ENCODE peak calls at places on chromosomes 3 and 15, in four cellular contexts. Z is SHP77, X is ELF-1, K is Peyer's patch. E is an unnamed sample.

GRCh38 chr3:89419647-89420141 is 312.3 kb downstream of the EPHA3 start:
- DNase-seq in Z (no peak), X (no peak), K (no peak), E (no peak)

GRCh38 chr3:169278667-169279066 is 384.8 kb downstream of the MECOM start:
- DNase-seq in Z (no peak), X (no peak), K (no peak), E (no peak)

GRCh38 chr3:151581046-151581445 is 120.2 kb upstream of the IGSF10 start:
- DNase-seq in Z (no peak), X (no peak), K (no peak), E (peak)

GRCh38 chr3:132445812-132446211 is 28.5 kb downstream of the DNAJC13 start:
- DNase-seq in Z (no peak), X (no peak), K (no peak), E (no peak)

GRCh38 chr15:42344763-42345162 is 14.5 kb upstream of the CAPN3 start:
- DNase-seq in Z (no peak), X (no peak), K (no peak), E (no peak)

GRCh38 chr15:29695486-29696167 is 126.6 kb downstream of the TJP1 start:
- DNase-seq in Z (no peak), X (no peak), K (no peak), E (peak)

GRCh38 chr3:46663611-46664135 is 29.8 kb downstream of the ALS2CL start:
- DNase-seq in Z (no peak), X (peak), K (peak), E (peak)

GRCh38 chr3:99842826-99843589 is 25.3 kb downstream of the CMSS1 start:
- DNase-seq in Z (peak), X (no peak), K (no peak), E (peak)

GRCh38 chr15:70523192-70523591 is 240.2 kb downstream of the UACA start:
- DNase-seq in Z (no peak), X (no peak), K (peak), E (no peak)

GRCh38 chr15:24879492-24879891 is 75.3 kb upstream of the SNRPN start:
- DNase-seq in Z (no peak), X (no peak), K (no peak), E (no peak)

GRCh38 chr15:70833897-70834765 is 19.8 kb downstream of the LARP6 start:
- DNase-seq in Z (no peak), X (peak), K (no peak), E (no peak)

GRCh38 chr3:16338999-16339398 is 74.0 kb downstream of the OXNAD1 start:
- DNase-seq in Z (no peak), X (no peak), K (no peak), E (no peak)

GRCh38 chr15:90221251-90221900 is 12.4 kb downstream of the CIB1 start:
- DNase-seq in Z (peak), X (peak), K (peak), E (peak)

GRCh38 chr3:112472676-112473075 is 26.6 kb downstream of the BTLA start:
- DNase-seq in Z (no peak), X (no peak), K (no peak), E (no peak)

GRCh38 chr3:74539879-74540278 is 74.6 kb downstream of the CNTN3 start:
- DNase-seq in Z (no peak), X (no peak), K (no peak), E (no peak)

GRCh38 chr3:138440596-138440995 is 6.2 kb downstream of the ESYT3 start:
- DNase-seq in Z (no peak), X (no peak), K (no peak), E (no peak)

GRCh38 chr3:139689122-139689521 is 11.3 kb upstream of the NMNAT3 start:
- DNase-seq in Z (no peak), X (peak), K (no peak), E (no peak)

GRCh38 chr15:78702609-78703332 is 61.8 kb upstream of the CHRNB4 start:
- DNase-seq in Z (no peak), X (no peak), K (no peak), E (no peak)

GRCh38 chr3:169460035-169460434 is 203.5 kb downstream of the MECOM start:
- DNase-seq in Z (no peak), X (no peak), K (no peak), E (no peak)

GRCh38 chr3:36688815-36689214 is 75.5 kb downstream of the DCLK3 start:
- DNase-seq in Z (no peak), X (no peak), K (no peak), E (peak)

GRCh38 chr3:105584351-105584790 is 217.7 kb downstream of the ALCAM start:
- DNase-seq in Z (no peak), X (peak), K (no peak), E (no peak)

GRCh38 chr3:194285024-194285858 is 65.9 kb downstream of the CPN2 start:
- DNase-seq in Z (no peak), X (no peak), K (no peak), E (no peak)

GRCh38 chr3:126693921-126694320 is 10.1 kb upstream of the CHCHD6 start:
- DNase-seq in Z (no peak), X (no peak), K (no peak), E (peak)

GRCh38 chr15:81768773-81769172 is 277.0 kb downstream of the MEX3B start:
- DNase-seq in Z (no peak), X (no peak), K (no peak), E (no peak)

GRCh38 chr15:98085003-98085639 is 124.6 kb downstream of the ARRDC4 start:
- DNase-seq in Z (peak), X (peak), K (peak), E (peak)

GRCh38 chr15:41790756-41791546 is 16.7 kb downstream of the MAPKBP1 start:
- DNase-seq in Z (no peak), X (peak), K (no peak), E (no peak)

GRCh38 chr3:105829879-105830622 is 38.8 kb downstream of the CBLB start:
- DNase-seq in Z (no peak), X (no peak), K (no peak), E (peak)

GRCh38 chr15:36484038-36484778 is 95.2 kb upstream of the CDIN1 start:
- DNase-seq in Z (no peak), X (no peak), K (no peak), E (no peak)